ENCODE peak calls at places on chromosome 11, in five cellular contexts. One of them, this sample, is unnamed.

GRCh38 chr11:94134651-94135512 is 6.2 kb downstream of the PANX1 start:
- DNase-seq in A673: peak
- DNase-seq in fibroblast of the aortic adventitia: peak
- DNase-seq in A549: no peak
- DNase-seq in foreskin fibroblast: peak
- DNase-seq in this sample: peak

GRCh38 chr11:24779791-24780190 is 282.9 kb downstream of the LUZP2 start:
- DNase-seq in fibroblast of the aortic adventitia: no peak
- DNase-seq in foreskin fibroblast: no peak
- DNase-seq in A549: no peak
- DNase-seq in A673: peak
- DNase-seq in this sample: peak

GRCh38 chr11:118209037-118209436 is 15.8 kb downstream of the JAML start:
- DNase-seq in A549: no peak
- DNase-seq in foreskin fibroblast: no peak
- DNase-seq in A673: no peak
- DNase-seq in fibroblast of the aortic adventitia: no peak
- DNase-seq in this sample: no peak

GRCh38 chr11:32829680-32830412 is at the start of gene PRRG4:
- DNase-seq in A549: peak
- DNase-seq in fibroblast of the aortic adventitia: no peak
- DNase-seq in foreskin fibroblast: peak
- DNase-seq in A673: peak
- DNase-seq in this sample: no peak

GRCh38 chr11:1072116-1072820 is 2.4 kb upstream of the MUC2 start:
- DNase-seq in A549: peak
- DNase-seq in fibroblast of the aortic adventitia: peak
- DNase-seq in foreskin fibroblast: no peak
- DNase-seq in A673: no peak
- DNase-seq in this sample: peak

GRCh38 chr11:35662061-35662648 is 420 bp upstream of the TRIM44 start:
- DNase-seq in foreskin fibroblast: peak
- DNase-seq in A673: no peak
- DNase-seq in fibroblast of the aortic adventitia: no peak
- DNase-seq in A549: no peak
- DNase-seq in this sample: no peak

GRCh38 chr11:199782-200181 is 6.9 kb downstream of the SCGB1C1 start:
- DNase-seq in A673: no peak
- DNase-seq in foreskin fibroblast: peak
- DNase-seq in fibroblast of the aortic adventitia: no peak
- DNase-seq in A549: no peak
- DNase-seq in this sample: no peak

GRCh38 chr11:104467414-104467813 is 303.5 kb upstream of the PDGFD start:
- DNase-seq in A549: no peak
- DNase-seq in fibroblast of the aortic adventitia: peak
- DNase-seq in foreskin fibroblast: no peak
- DNase-seq in A673: no peak
- DNase-seq in this sample: no peak

GRCh38 chr11:8759634-8760033 is 77.0 kb downstream of the RPL27A start:
- DNase-seq in fibroblast of the aortic adventitia: peak
- DNase-seq in foreskin fibroblast: no peak
- DNase-seq in A673: no peak
- DNase-seq in A549: no peak
- DNase-seq in this sample: no peak

GRCh38 chr11:132886335-132886734 is 646.0 kb downstream of the OPCML start:
- DNase-seq in A673: no peak
- DNase-seq in fibroblast of the aortic adventitia: no peak
- DNase-seq in A549: no peak
- DNase-seq in foreskin fibroblast: peak
- DNase-seq in this sample: no peak

GRCh38 chr11:46106530-46107407 is 14.5 kb downstream of the PHF21A start:
- DNase-seq in foreskin fibroblast: peak
- DNase-seq in fibroblast of the aortic adventitia: peak
- DNase-seq in A673: peak
- DNase-seq in A549: no peak
- DNase-seq in this sample: no peak

GRCh38 chr11:46315033-46315738 is 32.1 kb upstream of the DGKZ start:
- DNase-seq in A673: peak
- DNase-seq in A549: peak
- DNase-seq in foreskin fibroblast: peak
- DNase-seq in fibroblast of the aortic adventitia: peak
- DNase-seq in this sample: peak

GRCh38 chr11:44604171-44604581 is 38.7 kb downstream of the CD82 start:
- DNase-seq in fibroblast of the aortic adventitia: no peak
- DNase-seq in A549: no peak
- DNase-seq in foreskin fibroblast: no peak
- DNase-seq in A673: no peak
- DNase-seq in this sample: no peak

GRCh38 chr11:2538951-2539735 is 94.3 kb downstream of the KCNQ1 start:
- DNase-seq in foreskin fibroblast: no peak
- DNase-seq in A673: no peak
- DNase-seq in A549: no peak
- DNase-seq in fibroblast of the aortic adventitia: no peak
- DNase-seq in this sample: no peak

GRCh38 chr11:93411705-93412104 is 81.2 kb downstream of the DEUP1 start:
- DNase-seq in foreskin fibroblast: no peak
- DNase-seq in A549: no peak
- DNase-seq in A673: no peak
- DNase-seq in fibroblast of the aortic adventitia: no peak
- DNase-seq in this sample: no peak

GRCh38 chr11:92409956-92410355 is 185.3 kb downstream of the FAT3 start:
- DNase-seq in fibroblast of the aortic adventitia: no peak
- DNase-seq in A673: no peak
- DNase-seq in A549: no peak
- DNase-seq in foreskin fibroblast: no peak
- DNase-seq in this sample: no peak

GRCh38 chr11:92406472-92406871 is 181.9 kb downstream of the FAT3 start:
- DNase-seq in foreskin fibroblast: no peak
- DNase-seq in A549: no peak
- DNase-seq in fibroblast of the aortic adventitia: no peak
- DNase-seq in A673: no peak
- DNase-seq in this sample: no peak

GRCh38 chr11:92413757-92414513 is 189.3 kb downstream of the FAT3 start:
- DNase-seq in foreskin fibroblast: no peak
- DNase-seq in A549: no peak
- DNase-seq in A673: no peak
- DNase-seq in fibroblast of the aortic adventitia: no peak
- DNase-seq in this sample: no peak

GRCh38 chr11:92411431-92411830 is 186.8 kb downstream of the FAT3 start:
- DNase-seq in foreskin fibroblast: no peak
- DNase-seq in A673: no peak
- DNase-seq in A549: no peak
- DNase-seq in fibroblast of the aortic adventitia: no peak
- DNase-seq in this sample: no peak

DNA sequence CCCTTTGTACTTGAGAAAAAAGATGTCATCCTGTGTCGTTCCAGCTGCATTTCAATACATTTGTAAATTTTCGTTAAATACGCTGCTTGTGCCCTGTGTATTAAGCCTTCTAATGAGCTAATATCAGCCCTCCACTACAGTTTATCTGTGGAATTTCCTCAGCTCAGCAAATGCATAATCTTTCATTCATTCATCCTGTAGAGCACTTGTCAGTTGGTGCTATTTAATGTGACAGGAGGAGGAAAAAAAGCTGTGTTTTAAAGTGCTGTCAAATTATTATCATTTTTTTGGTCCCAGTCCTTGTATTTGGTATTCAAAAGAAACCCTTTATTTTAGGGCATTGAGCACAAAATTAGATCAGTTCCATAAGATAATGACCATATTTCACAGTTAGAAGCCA is 184.7 kb downstream of the FAT3 start:
- DNase-seq in fibroblast of the aortic adventitia: no peak
- DNase-seq in foreskin fibroblast: no peak
- DNase-seq in A673: no peak
- DNase-seq in A549: no peak
- DNase-seq in this sample: no peak
- H3K4me3 ChIP-seq in fibroblast of the aortic adventitia: no peak
- H3K4me3 ChIP-seq in foreskin fibroblast: no peak
- H3K4me3 ChIP-seq in A673: no peak
- H3K4me3 ChIP-seq in A549: no peak
- H3K4me3 ChIP-seq in this sample: no peak

GRCh38 chr11:75874942-75875341 is 59.9 kb downstream of the UVRAG start:
- DNase-seq in foreskin fibroblast: no peak
- DNase-seq in A673: no peak
- DNase-seq in A549: no peak
- DNase-seq in fibroblast of the aortic adventitia: no peak
- DNase-seq in this sample: no peak
- H3K4me3 ChIP-seq in foreskin fibroblast: no peak
- H3K4me3 ChIP-seq in A673: no peak
- H3K4me3 ChIP-seq in A549: no peak
- H3K4me3 ChIP-seq in fibroblast of the aortic adventitia: no peak
- H3K4me3 ChIP-seq in this sample: no peak

GRCh38 chr11:79940165-79940564 is 499.3 kb upstream of the TENM4 start:
- DNase-seq in A549: no peak
- DNase-seq in foreskin fibroblast: no peak
- DNase-seq in fibroblast of the aortic adventitia: no peak
- DNase-seq in A673: no peak
- DNase-seq in this sample: no peak
- H3K4me3 ChIP-seq in A549: no peak
- H3K4me3 ChIP-seq in foreskin fibroblast: no peak
- H3K4me3 ChIP-seq in fibroblast of the aortic adventitia: no peak
- H3K4me3 ChIP-seq in A673: no peak
- H3K4me3 ChIP-seq in this sample: no peak

GRCh38 chr11:134202661-134203060 is 21.1 kb downstream of the NCAPD3 start:
- DNase-seq in A549: no peak
- DNase-seq in fibroblast of the aortic adventitia: no peak
- DNase-seq in foreskin fibroblast: peak
- DNase-seq in A673: peak
- DNase-seq in this sample: no peak

GRCh38 chr11:134200688-134201087 is 23.1 kb downstream of the NCAPD3 start:
- DNase-seq in A549: no peak
- DNase-seq in fibroblast of the aortic adventitia: no peak
- DNase-seq in foreskin fibroblast: no peak
- DNase-seq in A673: no peak
- DNase-seq in this sample: no peak

GRCh38 chr11:134199531-134199930 is 24.2 kb downstream of the NCAPD3 start:
- DNase-seq in A549: no peak
- DNase-seq in fibroblast of the aortic adventitia: no peak
- DNase-seq in foreskin fibroblast: no peak
- DNase-seq in A673: no peak
- DNase-seq in this sample: no peak

GRCh38 chr11:134196756-134197155 is 27.0 kb downstream of the NCAPD3 start:
- DNase-seq in fibroblast of the aortic adventitia: no peak
- DNase-seq in foreskin fibroblast: no peak
- DNase-seq in A673: no peak
- DNase-seq in A549: no peak
- DNase-seq in this sample: no peak
- H3K4me3 ChIP-seq in fibroblast of the aortic adventitia: no peak
- H3K4me3 ChIP-seq in foreskin fibroblast: no peak
- H3K4me3 ChIP-seq in A673: no peak
- H3K4me3 ChIP-seq in A549: no peak
- H3K4me3 ChIP-seq in this sample: no peak

GRCh38 chr11:122983438-122984185 is 2.0 kb upstream of the BSX start:
- DNase-seq in A549: no peak
- DNase-seq in A673: no peak
- DNase-seq in foreskin fibroblast: no peak
- DNase-seq in fibroblast of the aortic adventitia: no peak
- DNase-seq in this sample: no peak
- H3K4me3 ChIP-seq in A549: peak
- H3K4me3 ChIP-seq in A673: peak
- H3K4me3 ChIP-seq in foreskin fibroblast: peak
- H3K4me3 ChIP-seq in fibroblast of the aortic adventitia: peak
- H3K4me3 ChIP-seq in this sample: peak